ENCODE peak calls at places on chromosomes 2 and 18, in five cellular contexts. W, A, K, X and Y are unnamed samples.

GRCh38 chr18:34222025-34222395 is 2.7 kb downstream of the NOL4 start:
- DNase-seq in W (no peak), A (no peak), K (no peak), X (no peak), Y (no peak)

GRCh38 chr2:48320747-48321146 is 209.2 kb upstream of the STON1 start:
- DNase-seq in W (no peak), A (no peak), K (no peak), X (no peak), Y (no peak)

GRCh38 chr2:75553961-75554539 is 6.7 kb downstream of the EVA1A start:
- DNase-seq in W (no peak), A (no peak), K (no peak), X (no peak), Y (no peak)

GRCh38 chr2:197515798-197516761 is at the start of gene MOB4:
- DNase-seq in W (peak), A (peak), K (peak), X (peak), Y (peak)

GRCh38 chr18:23121133-23121532 is 14.2 kb upstream of the CABLES1 start:
- DNase-seq in W (no peak), A (no peak), K (no peak), X (no peak), Y (no peak)

GRCh38 chr2:153221506-153221905 is 257.1 kb downstream of the RPRM start:
- DNase-seq in W (no peak), A (no peak), K (no peak), X (no peak), Y (no peak)

GRCh38 chr2:173451137-173451536 is 96.5 kb downstream of the CDCA7 start:
- DNase-seq in W (no peak), A (no peak), K (no peak), X (no peak), Y (no peak)

GRCh38 chr2:232260075-232260474 is 118.5 kb upstream of the ALPP start:
- DNase-seq in W (no peak), A (peak), K (no peak), X (no peak), Y (peak)

GRCh38 chr2:44918095-44918775 is 23.3 kb upstream of the SIX3 start:
- DNase-seq in W (no peak), A (no peak), K (no peak), X (no peak), Y (peak)

GRCh38 chr2:239321596-239322413 is 79.0 kb downstream of the HDAC4 start:
- DNase-seq in W (no peak), A (no peak), K (no peak), X (no peak), Y (no peak)

GRCh38 chr2:133483201-133483600 is 85.1 kb downstream of the NCKAP5 start:
- DNase-seq in W (no peak), A (no peak), K (no peak), X (no peak), Y (no peak)

GRCh38 chr2:190465060-190465459 is 56.9 kb downstream of the MFSD6 start:
- DNase-seq in W (no peak), A (no peak), K (no peak), X (no peak), Y (no peak)

GRCh38 chr2:128736689-128737545 is 418.2 kb upstream of the HS6ST1 start:
- DNase-seq in W (peak), A (peak), K (peak), X (peak), Y (no peak)

GRCh38 chr2:41937464-41937861 is 110.4 kb upstream of the PKDCC start:
- DNase-seq in W (no peak), A (no peak), K (no peak), X (no peak), Y (no peak)

GRCh38 chr2:190987116-190987515 is 26.9 kb downstream of the STAT1 start:
- DNase-seq in W (no peak), A (no peak), K (no peak), X (no peak), Y (no peak)

GRCh38 chr2:204544961-204545860 is at the start of gene PARD3B:
- DNase-seq in W (peak), A (no peak), K (peak), X (peak), Y (no peak)

GRCh38 chr2:60779426-60779825 is 23.4 kb downstream of the PAPOLG start:
- DNase-seq in W (no peak), A (no peak), K (no peak), X (no peak), Y (no peak)

GRCh38 chr18:47209166-47209565 is 33.0 kb upstream of the IER3IP1 start:
- DNase-seq in W (no peak), A (no peak), K (no peak), X (no peak), Y (no peak)

GRCh38 chr2:96546797-96547196 is 10.2 kb downstream of the ARID5A start:
- DNase-seq in W (no peak), A (no peak), K (peak), X (no peak), Y (no peak)

GRCh38 chr2:58466803-58467202 is 225.7 kb upstream of the FANCL start:
- DNase-seq in W (no peak), A (no peak), K (peak), X (no peak), Y (no peak)

GRCh38 chr2:225002656-225003045 is 39.6 kb downstream of the DOCK10 start:
- DNase-seq in W (no peak), A (no peak), K (no peak), X (no peak), Y (peak)

GRCh38 chr2:236944561-236944960 is 141.1 kb upstream of the COPS8 start:
- DNase-seq in W (no peak), A (no peak), K (no peak), X (no peak), Y (no peak)

GRCh38 chr2:1973636-1974035 is 229.3 kb upstream of the PXDN start:
- DNase-seq in W (no peak), A (no peak), K (no peak), X (no peak), Y (no peak)

GRCh38 chr18:8397034-8397433 is 212.2 kb upstream of the RAB12 start:
- DNase-seq in W (no peak), A (no peak), K (no peak), X (no peak), Y (no peak)

GRCh38 chr2:217801711-217802110 is 201.1 kb downstream of the TNS1 start:
- DNase-seq in W (no peak), A (no peak), K (no peak), X (no peak), Y (no peak)

GRCh38 chr18:22935431-22935830 is 2.3 kb downstream of the RBBP8 start:
- DNase-seq in W (no peak), A (no peak), K (no peak), X (no peak), Y (no peak)

GRCh38 chr2:120684691-120685402 is 50.8 kb upstream of the GLI2 start:
- DNase-seq in W (no peak), A (no peak), K (no peak), X (no peak), Y (no peak)

GRCh38 chr2:120687210-120687609 is 48.5 kb upstream of the GLI2 start:
- DNase-seq in W (no peak), A (no peak), K (no peak), X (no peak), Y (no peak)

GRCh38 chr2:120684225-120684624 is 51.4 kb upstream of the GLI2 start:
- DNase-seq in W (no peak), A (no peak), K (no peak), X (no peak), Y (no peak)

GRCh38 chr2:120685403-120686297 is 50.0 kb upstream of the GLI2 start:
- DNase-seq in W (no peak), A (no peak), K (no peak), X (no peak), Y (no peak)

GRCh38 chr2:120686511-120687168 is 49.0 kb upstream of the GLI2 start:
- DNase-seq in W (no peak), A (no peak), K (no peak), X (no peak), Y (no peak)
- TF ChIP-seq CTCF in W (no peak), A (peak), K (peak), X (no peak), Y (peak)

GRCh38 chr18:386950-387349 is 113.6 kb downstream of the COLEC12 start:
- DNase-seq in W (no peak), A (no peak), K (no peak), X (no peak), Y (no peak)

GRCh38 chr18:388198-388597 is 112.3 kb downstream of the COLEC12 start:
- DNase-seq in W (no peak), A (no peak), K (no peak), X (no peak), Y (no peak)

GRCh38 chr18:390748-391478 is 109.6 kb downstream of the COLEC12 start:
- DNase-seq in W (no peak), A (no peak), K (no peak), X (no peak), Y (no peak)

GRCh38 chr18:392926-393325 is 107.6 kb downstream of the COLEC12 start:
- DNase-seq in W (no peak), A (no peak), K (no peak), X (no peak), Y (no peak)

GRCh38 chr18:389658-390357 is 110.7 kb downstream of the COLEC12 start:
- DNase-seq in W (no peak), A (no peak), K (no peak), X (no peak), Y (no peak)
- TF ChIP-seq CTCF in W (no peak), A (peak), K (no peak), X (no peak), Y (no peak)

GRCh38 chr2:20677301-20678176 is 10.6 kb downstream of the GDF7 start:
- DNase-seq in W (no peak), A (no peak), K (peak), X (no peak), Y (no peak)
- TF ChIP-seq CTCF in W (no peak), A (no peak), K (peak), X (no peak), Y (peak)

DNA sequence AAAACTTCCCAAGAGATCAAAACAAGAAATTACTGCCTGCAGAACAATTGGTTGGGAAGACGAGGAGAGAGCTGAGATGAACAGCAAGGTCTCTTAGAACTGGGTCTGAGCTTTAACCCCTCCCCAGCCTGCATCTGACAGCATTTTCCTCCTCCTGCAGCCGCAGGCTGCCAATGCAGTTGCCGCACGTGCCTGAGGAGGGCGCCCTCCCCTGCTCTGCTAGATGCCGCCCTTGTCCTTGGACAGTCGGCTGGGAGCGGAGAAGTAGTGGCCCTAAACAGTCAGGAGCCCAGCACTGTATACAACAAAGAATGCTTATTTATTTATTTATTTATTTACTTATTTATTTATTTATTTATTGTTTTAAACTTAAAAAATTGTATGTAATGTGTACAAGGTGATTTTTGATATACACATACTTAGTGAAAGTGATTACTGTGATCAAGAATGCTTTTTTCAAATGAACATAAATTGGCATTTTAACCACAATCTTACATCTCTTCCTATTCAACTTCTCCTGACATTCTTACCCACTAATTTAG is 776.4 kb downstream of the TSN start:
- DNase-seq in W (no peak), A (no peak), K (no peak), X (no peak), Y (no peak)
- TF ChIP-seq CTCF in W (no peak), A (peak), K (peak), X (no peak), Y (no peak)

GRCh38 chr2:156435725-156436476 is at the start of gene GPD2:
- DNase-seq in W (peak), A (no peak), K (peak), X (peak), Y (peak)
- TF ChIP-seq CTCF in W (no peak), A (no peak), K (no peak), X (no peak), Y (no peak)

DNA sequence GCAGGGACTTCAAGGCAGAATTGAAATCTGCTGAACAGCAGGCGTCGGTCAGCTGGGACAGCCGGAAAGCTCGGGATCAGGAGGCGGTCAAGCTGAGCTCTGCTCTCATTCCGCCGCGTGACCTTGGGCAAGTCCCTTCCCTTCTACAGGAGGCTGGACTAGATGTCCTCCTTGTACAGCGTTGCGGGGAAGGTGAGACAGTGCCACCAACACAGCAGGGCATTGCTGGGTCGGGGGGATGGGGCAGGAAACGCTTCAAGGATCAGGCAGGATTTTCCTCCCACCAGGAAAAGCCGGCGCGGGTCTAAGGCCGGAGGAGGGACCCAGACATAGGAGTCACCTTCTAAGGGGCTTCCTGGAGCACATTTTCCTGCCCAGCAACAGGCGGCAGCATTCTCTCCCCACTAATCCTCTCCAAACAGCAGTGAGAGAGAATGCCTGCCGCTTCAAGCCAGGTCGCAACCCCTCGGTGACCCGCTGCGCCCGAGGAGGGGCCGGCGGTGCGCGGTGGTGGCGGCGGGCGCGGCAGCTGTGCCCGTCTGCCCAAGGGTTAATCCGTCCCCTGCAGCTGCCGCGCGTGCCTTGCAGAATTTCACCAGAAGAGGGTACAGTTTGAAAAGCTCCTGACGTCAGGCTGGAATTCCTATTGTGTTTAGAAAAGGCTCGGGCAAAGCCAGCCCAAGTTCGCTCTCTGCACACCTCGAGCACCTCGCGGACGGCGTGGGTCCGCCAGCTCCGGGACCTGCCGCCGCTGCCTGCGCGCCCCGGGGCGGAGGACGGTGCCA is at the start of gene KCNF1:
- DNase-seq in W (peak), A (no peak), K (no peak), X (no peak), Y (no peak)
- TF ChIP-seq CTCF in W (no peak), A (peak), K (no peak), X (peak), Y (peak)

GRCh38 chr18:42640160-42640559 is 475.3 kb downstream of the RIT2 start:
- DNase-seq in W (no peak), A (no peak), K (no peak), X (no peak), Y (peak)

GRCh38 chr18:42636309-42636708 is 479.2 kb downstream of the RIT2 start:
- DNase-seq in W (no peak), A (no peak), K (no peak), X (no peak), Y (no peak)

GRCh38 chr18:42635378-42636048 is 480.0 kb downstream of the RIT2 start:
- DNase-seq in W (no peak), A (no peak), K (no peak), X (no peak), Y (no peak)
- TF ChIP-seq CTCF in W (no peak), A (no peak), K (peak), X (no peak), Y (no peak)